ENCODE peak calls at places on chromosomes 13 and 19, in four cellular contexts. T, H, D and A are unnamed samples.

GRCh38 chr13:56558698-56559320 is 581.9 kb upstream of the PRR20A start:
- DNase-seq in T (no peak), H (no peak), D (no peak), A (no peak)

GRCh38 chr13:80040219-80040976 is 300.5 kb downstream of the SPRY2 start:
- DNase-seq in D (no peak), T (no peak), H (no peak), A (no peak)

GRCh38 chr19:343941-344624 is 513 bp downstream of the MIER2 start:
- DNase-seq in T (peak), D (no peak), H (peak), A (peak)

GRCh38 chr19:39587496-39587895 is 14.8 kb upstream of the LGALS13 start:
- DNase-seq in H (no peak), T (no peak), D (no peak), A (no peak)

GRCh38 chr19:43470288-43470687 is 4.9 kb upstream of the LYPD3 start:
- DNase-seq in H (no peak), T (no peak), D (no peak), A (no peak)

GRCh38 chr19:57443121-57443696 is 8.1 kb downstream of the ZNF749 start:
- DNase-seq in H (no peak), D (no peak), T (no peak), A (no peak)

GRCh38 chr19:48806518-48806817 is 4.4 kb downstream of the BCAT2 start:
- DNase-seq in T (no peak), H (no peak), D (no peak), A (peak)

GRCh38 chr13:101455863-101456262 is 3.4 kb downstream of the ITGBL1 start:
- DNase-seq in H (no peak), T (no peak), D (no peak), A (no peak)

GRCh38 chr19:543912-544608 is at the start of gene GZMM:
- DNase-seq in D (no peak), H (no peak), T (no peak), A (no peak)

GRCh38 chr13:100269837-100270236 is 180.9 kb downstream of the PCCA start:
- DNase-seq in D (peak), H (no peak), T (no peak), A (no peak)

GRCh38 chr13:105599477-105600037 is 935.9 kb downstream of the EFNB2 start:
- DNase-seq in D (no peak), H (no peak), T (no peak), A (no peak)

GRCh38 chr13:27979765-27980279 is 8.7 kb downstream of the URAD start:
- DNase-seq in H (no peak), D (no peak), T (no peak), A (no peak)

GRCh38 chr13:73715114-73715909 is 418.9 kb downstream of the KLF12 start:
- DNase-seq in D (no peak), T (peak), H (no peak), A (no peak)

GRCh38 chr19:19321143-19321577 is 531 bp downstream of the MAU2 start:
- DNase-seq in T (peak), D (no peak), H (no peak), A (no peak)

GRCh38 chr13:100506600-100507422 is 81.8 kb downstream of the GGACT start:
- DNase-seq in T (peak), D (no peak), H (no peak), A (no peak)

GRCh38 chr13:42815686-42816085 is 34.3 kb downstream of the FAM216B start:
- DNase-seq in T (no peak), H (no peak), D (no peak), A (no peak)

GRCh38 chr19:53873451-53874383 is 6.0 kb downstream of the MYADM start:
- DNase-seq in H (no peak), T (no peak), D (no peak), A (no peak)

GRCh38 chr13:109145631-109146030 is 516.2 kb downstream of the MYO16 start:
- DNase-seq in D (peak), T (peak), H (peak), A (no peak)

GRCh38 chr19:6754136-6754535 is 13.1 kb downstream of the SH2D3A start:
- DNase-seq in H (no peak), T (no peak), D (no peak), A (no peak)

GRCh38 chr13:70959376-70959775 is 851.1 kb upstream of the KLHL1 start:
- DNase-seq in T (no peak), H (no peak), D (no peak), A (no peak)

GRCh38 chr13:70964124-70964523 is 855.9 kb upstream of the KLHL1 start:
- DNase-seq in H (peak), D (no peak), T (peak), A (no peak)

GRCh38 chr13:70960841-70961443 is 852.7 kb upstream of the KLHL1 start:
- DNase-seq in T (peak), D (no peak), H (peak), A (no peak)
- TF ChIP-seq CTCF in T (peak), D (peak), H (peak), A (peak)

DNA sequence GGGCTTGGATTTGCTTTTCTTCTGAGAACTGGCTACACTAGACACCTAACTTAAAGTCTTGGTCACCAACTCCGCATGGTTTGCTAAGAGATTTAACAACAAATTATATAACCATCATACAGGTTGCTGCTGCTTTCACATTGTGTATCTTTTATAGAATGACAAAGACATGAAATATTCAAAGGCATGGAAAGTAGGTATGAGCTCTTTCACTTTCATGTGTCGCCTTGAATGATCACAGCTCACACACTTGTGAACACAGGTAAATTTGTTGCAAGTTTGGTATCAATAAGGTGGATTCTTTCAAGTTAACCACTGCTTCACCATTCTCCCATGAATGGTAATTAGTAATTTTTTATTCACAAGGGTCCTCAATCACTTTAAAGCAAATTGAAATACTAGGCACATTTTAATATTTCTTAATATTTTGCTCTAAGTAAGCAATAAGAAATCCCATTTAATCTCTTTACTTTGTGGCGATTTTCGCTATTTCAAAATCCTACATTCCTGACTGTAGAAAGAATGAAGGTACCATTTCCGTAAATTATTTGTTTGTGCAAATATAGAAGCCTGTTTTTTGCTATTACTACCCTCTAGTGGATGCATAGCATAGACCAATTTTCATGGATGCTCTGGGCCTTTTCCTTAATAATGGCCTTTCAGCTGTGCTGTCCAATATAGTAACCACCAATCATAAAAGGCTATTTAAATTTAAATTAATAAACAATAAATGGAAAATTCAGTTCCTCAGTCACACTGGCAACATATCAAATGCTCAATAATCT is 45.5 kb upstream of the FREM2 start:
- DNase-seq in D (no peak), H (no peak), T (no peak), A (no peak)
- TF ChIP-seq CTCF in D (peak), H (peak), T (no peak), A (peak)

DNA sequence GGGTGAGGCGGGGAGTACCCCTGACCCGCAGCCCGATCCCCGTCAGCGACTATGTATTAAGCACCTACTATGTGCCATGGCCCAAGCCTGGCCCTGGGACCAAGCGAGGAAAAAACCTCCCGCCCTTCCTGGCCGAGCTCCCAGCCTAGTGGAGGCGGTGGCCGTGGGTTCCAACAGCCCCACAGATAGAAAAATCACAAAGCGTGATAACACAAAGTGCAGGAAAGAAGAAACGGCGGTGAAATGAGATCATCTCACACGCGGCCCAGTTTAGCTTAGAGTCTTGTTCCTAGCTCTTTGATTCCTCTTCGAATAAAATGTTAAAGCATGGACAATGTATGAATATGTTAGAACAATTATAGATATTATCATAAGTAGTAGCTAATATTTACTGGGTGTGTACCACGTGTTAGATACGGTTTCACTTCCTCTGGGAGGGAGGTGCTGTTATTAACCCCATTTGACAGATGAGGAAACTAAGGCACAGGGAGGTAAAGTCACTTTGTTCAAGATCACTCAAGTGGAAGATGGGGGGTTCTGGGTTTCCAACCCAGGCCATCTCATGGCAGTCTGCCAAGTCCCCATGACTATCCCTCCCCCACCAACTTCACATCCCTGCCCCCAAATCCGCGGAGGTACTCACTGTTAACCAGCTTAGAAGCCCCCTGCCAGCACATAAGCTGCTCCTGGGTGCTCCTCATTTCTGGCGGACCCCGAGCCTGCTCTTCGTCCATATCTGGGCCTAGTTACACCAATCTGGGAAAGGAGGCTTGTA is 1.2 kb upstream of the FXYD7 start:
- DNase-seq in H (no peak), T (no peak), D (no peak), A (no peak)
- TF ChIP-seq CTCF in H (no peak), T (no peak), D (no peak), A (no peak)

DNA sequence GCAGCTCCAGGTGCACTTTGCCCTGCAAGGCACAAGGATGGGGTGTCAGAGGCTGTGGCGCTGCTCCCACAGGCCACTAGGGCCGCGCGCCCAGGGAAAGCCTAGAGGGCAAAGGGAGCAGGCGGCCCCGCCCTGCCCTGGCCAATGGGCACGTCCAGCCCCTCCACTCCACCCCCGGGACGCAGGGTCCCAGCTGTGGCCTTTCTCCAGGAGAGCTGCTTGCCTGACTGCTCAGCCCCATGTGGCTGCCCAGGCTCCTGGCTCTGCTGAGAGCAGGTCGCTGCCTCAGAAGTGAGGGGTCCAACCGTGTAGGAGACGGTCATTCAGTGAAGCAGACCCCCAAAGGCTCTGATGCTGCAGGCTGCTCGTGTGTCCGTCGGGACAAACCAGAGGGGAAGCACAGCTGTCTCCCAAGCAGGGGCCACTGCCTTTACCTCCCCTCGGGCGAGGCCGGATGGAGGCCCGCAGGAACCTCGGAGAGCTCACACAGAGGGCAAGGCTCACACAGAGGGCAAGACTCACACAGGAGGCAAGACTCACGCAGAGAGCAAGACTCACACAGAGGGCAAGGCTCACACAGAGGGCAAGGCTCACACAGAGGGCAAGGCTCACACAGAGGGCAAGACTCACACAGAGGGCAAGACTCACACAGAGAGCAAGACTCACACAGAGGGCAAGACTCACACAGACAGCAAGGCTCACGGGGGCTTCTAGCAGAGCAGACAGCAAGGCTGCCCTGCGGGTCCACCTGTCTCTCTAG is 56.2 kb upstream of the C13orf46 start:
- DNase-seq in T (no peak), D (no peak), H (no peak), A (peak)
- TF ChIP-seq CTCF in T (no peak), D (no peak), H (no peak), A (no peak)

DNA sequence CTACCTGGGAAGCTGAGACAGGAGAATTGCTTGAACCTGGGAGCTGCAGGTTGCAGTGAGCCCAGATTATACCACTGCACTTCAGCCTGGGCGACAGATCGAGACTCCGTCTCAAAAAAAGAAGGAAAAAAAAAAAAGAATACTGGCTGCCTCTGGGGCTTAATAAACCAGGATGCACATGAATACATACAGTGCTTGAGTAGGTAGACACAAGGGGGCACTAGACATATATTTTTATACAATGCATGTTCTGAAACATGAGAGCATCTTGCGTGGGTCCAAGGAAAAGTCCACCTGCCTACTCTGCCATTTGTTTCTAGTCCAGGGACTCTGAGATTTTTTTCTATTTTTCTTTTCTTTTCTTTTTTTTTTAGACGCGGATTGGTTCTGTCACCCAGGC is 31.2 kb downstream of the KEAP1 start:
- DNase-seq in D (no peak), H (no peak), T (peak), A (no peak)
- TF ChIP-seq CTCF in D (peak), H (peak), T (peak), A (peak)

GRCh38 chr19:56304243-56304642 is 10.4 kb downstream of the ZSCAN5A start:
- DNase-seq in D (no peak), T (no peak), H (no peak), A (no peak)

GRCh38 chr19:56297010-56297409 is 17.6 kb downstream of the ZSCAN5A start:
- DNase-seq in D (no peak), H (no peak), T (no peak), A (no peak)

GRCh38 chr19:56299688-56300087 is 15.0 kb downstream of the ZSCAN5A start:
- DNase-seq in D (no peak), H (no peak), T (no peak), A (no peak)

GRCh38 chr19:56301886-56302620 is 12.6 kb downstream of the ZSCAN5A start:
- DNase-seq in H (no peak), D (no peak), T (no peak), A (no peak)

GRCh38 chr19:56301152-56301551 is 13.5 kb downstream of the ZSCAN5A start:
- DNase-seq in D (no peak), T (no peak), H (peak), A (no peak)
- TF ChIP-seq CTCF in D (no peak), T (no peak), H (peak), A (peak)

GRCh38 chr19:55080121-55080914 is 4.6 kb downstream of the EPS8L1 start:
- DNase-seq in H (peak), D (no peak), T (peak), A (peak)

GRCh38 chr19:55082023-55082851 is 6.6 kb downstream of the EPS8L1 start:
- DNase-seq in D (no peak), T (peak), H (peak), A (peak)

GRCh38 chr19:55083004-55083850 is 7.6 kb downstream of the EPS8L1 start:
- DNase-seq in T (no peak), H (no peak), D (no peak), A (no peak)

GRCh38 chr19:55080915-55081772 is 5.5 kb downstream of the EPS8L1 start:
- DNase-seq in H (peak), D (peak), T (peak), A (peak)

DNA sequence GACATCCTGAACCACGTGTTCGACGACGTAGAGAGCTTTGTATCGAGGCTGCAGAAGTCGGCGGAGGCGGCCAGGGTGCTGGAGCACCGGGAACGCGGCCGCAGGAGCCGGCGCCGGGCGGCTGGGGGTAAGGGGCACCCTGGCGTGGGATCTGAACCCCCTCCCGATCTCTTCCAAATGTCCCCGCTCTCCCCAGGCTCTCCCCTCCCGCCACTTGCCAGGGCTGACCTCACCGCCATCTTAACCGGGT is 6.0 kb downstream of the EPS8L1 start:
- DNase-seq in H (no peak), D (no peak), T (no peak), A (no peak)
- TF ChIP-seq CTCF in H (no peak), D (no peak), T (no peak), A (no peak)

GRCh38 chr19:52601025-52601973 is 31.2 kb downstream of the ZNF701 start:
- DNase-seq in H (peak), D (peak), T (peak), A (peak)
- TF ChIP-seq CTCF in H (peak), D (peak), T (peak), A (peak)